ENCODE peak calls at places on chromosomes 16 and 17, in five cellular contexts. One of them, this sample, is unnamed. For H3K9me3, the result is how much of the 10 kb centered on the place peaks cover.

GRCh38 chr17:34252138-34252889 is 2.8 kb upstream of the CCL2 start:
- DNase-seq in tibial artery: peak
- DNase-seq in OCI-LY7: peak
- DNase-seq in Peyer's patch: peak
- DNase-seq in ascending aorta: peak
- DNase-seq in this sample: peak

GRCh38 chr16:6160303-6160702 is 1062.7 kb upstream of the EEF2KMT start:
- DNase-seq in tibial artery: no peak
- DNase-seq in Peyer's patch: no peak
- DNase-seq in ascending aorta: no peak
- DNase-seq in OCI-LY7: no peak
- DNase-seq in this sample: no peak

GRCh38 chr17:79911430-79912399 is 72.5 kb upstream of the CBX4 start:
- DNase-seq in ascending aorta: no peak
- DNase-seq in OCI-LY7: no peak
- DNase-seq in Peyer's patch: no peak
- DNase-seq in tibial artery: no peak
- DNase-seq in this sample: no peak

GRCh38 chr17:1203111-1203966 is 23.6 kb upstream of the ABR start:
- DNase-seq in tibial artery: peak
- DNase-seq in ascending aorta: peak
- DNase-seq in OCI-LY7: peak
- DNase-seq in Peyer's patch: peak
- DNase-seq in this sample: peak

GRCh38 chr17:18323007-18323406 is 7.9 kb downstream of the SMCR8 start:
- DNase-seq in Peyer's patch: no peak
- DNase-seq in OCI-LY7: peak
- DNase-seq in ascending aorta: no peak
- DNase-seq in tibial artery: no peak
- DNase-seq in this sample: no peak

GRCh38 chr16:46972971-46973456 is 460 bp downstream of the DNAJA2 start:
- DNase-seq in OCI-LY7: peak
- DNase-seq in Peyer's patch: peak
- DNase-seq in tibial artery: peak
- DNase-seq in ascending aorta: peak
- DNase-seq in this sample: peak

GRCh38 chr17:81394377-81394747 is 895 bp upstream of the BAHCC1 start:
- DNase-seq in OCI-LY7: no peak
- DNase-seq in ascending aorta: no peak
- DNase-seq in tibial artery: no peak
- DNase-seq in Peyer's patch: no peak
- DNase-seq in this sample: no peak

GRCh38 chr16:60641067-60641466 is 1395.2 kb downstream of the CDH8 start:
- DNase-seq in Peyer's patch: no peak
- DNase-seq in ascending aorta: no peak
- DNase-seq in tibial artery: no peak
- DNase-seq in OCI-LY7: no peak
- DNase-seq in this sample: no peak

GRCh38 chr17:55625516-55625915 is 97.1 kb downstream of the TMEM100 start:
- DNase-seq in OCI-LY7: no peak
- DNase-seq in tibial artery: no peak
- DNase-seq in ascending aorta: no peak
- DNase-seq in Peyer's patch: no peak
- DNase-seq in this sample: no peak

GRCh38 chr16:30104492-30104891 is 8.5 kb upstream of the YPEL3 start:
- DNase-seq in OCI-LY7: no peak
- DNase-seq in tibial artery: no peak
- DNase-seq in ascending aorta: no peak
- DNase-seq in Peyer's patch: no peak
- DNase-seq in this sample: peak

GRCh38 chr17:2227025-2227699 is 76.4 kb downstream of the SMG6 start:
- DNase-seq in ascending aorta: peak
- DNase-seq in tibial artery: no peak
- DNase-seq in Peyer's patch: no peak
- DNase-seq in OCI-LY7: no peak
- DNase-seq in this sample: no peak

GRCh38 chr17:72977768-72978417 is 114.6 kb downstream of the SLC39A11 start:
- DNase-seq in OCI-LY7: no peak
- DNase-seq in ascending aorta: no peak
- DNase-seq in Peyer's patch: no peak
- DNase-seq in tibial artery: no peak
- DNase-seq in this sample: no peak

GRCh38 chr17:37759014-37759637 is 14.3 kb upstream of the HNF1B start:
- DNase-seq in Peyer's patch: no peak
- DNase-seq in ascending aorta: no peak
- DNase-seq in tibial artery: no peak
- DNase-seq in OCI-LY7: no peak
- DNase-seq in this sample: no peak

GRCh38 chr17:32487460-32488176 is 825 bp downstream of the CDK5R1 start:
- DNase-seq in ascending aorta: no peak
- DNase-seq in OCI-LY7: no peak
- DNase-seq in tibial artery: no peak
- DNase-seq in Peyer's patch: peak
- DNase-seq in this sample: peak

GRCh38 chr17:57442914-57443571 is 186.7 kb downstream of the MSI2 start:
- DNase-seq in OCI-LY7: peak
- DNase-seq in tibial artery: no peak
- DNase-seq in ascending aorta: peak
- DNase-seq in Peyer's patch: peak
- DNase-seq in this sample: no peak

GRCh38 chr16:31177136-31177535 is 2.8 kb upstream of the FUS start:
- DNase-seq in ascending aorta: no peak
- DNase-seq in tibial artery: no peak
- DNase-seq in Peyer's patch: peak
- DNase-seq in OCI-LY7: peak
- DNase-seq in this sample: peak

GRCh38 chr16:11207646-11208045 is 48.4 kb downstream of the SOCS1 start:
- DNase-seq in tibial artery: no peak
- DNase-seq in OCI-LY7: no peak
- DNase-seq in ascending aorta: no peak
- DNase-seq in Peyer's patch: no peak
- DNase-seq in this sample: no peak

GRCh38 chr16:6160871-6161270 is 1063.3 kb upstream of the EEF2KMT start:
- DNase-seq in OCI-LY7: no peak
- DNase-seq in ascending aorta: no peak
- DNase-seq in tibial artery: no peak
- DNase-seq in Peyer's patch: no peak
- DNase-seq in this sample: no peak

GRCh38 chr16:13401631-13402030 is 500.2 kb downstream of the SHISA9 start:
- DNase-seq in OCI-LY7: no peak
- DNase-seq in ascending aorta: no peak
- DNase-seq in tibial artery: no peak
- DNase-seq in Peyer's patch: no peak
- DNase-seq in this sample: no peak

GRCh38 chr17:49899588-49899987 is 51.7 kb upstream of the TAC4 start:
- DNase-seq in Peyer's patch: no peak
- DNase-seq in tibial artery: no peak
- DNase-seq in OCI-LY7: no peak
- DNase-seq in ascending aorta: no peak
- DNase-seq in this sample: no peak

GRCh38 chr17:73250851-73251640 is 10.6 kb downstream of the CPSF4L start:
- DNase-seq in tibial artery: no peak
- DNase-seq in OCI-LY7: no peak
- DNase-seq in Peyer's patch: no peak
- DNase-seq in ascending aorta: no peak
- DNase-seq in this sample: no peak

GRCh38 chr16:76265434-76266045 is 11.7 kb upstream of the CNTNAP4 start:
- DNase-seq in tibial artery: no peak
- DNase-seq in ascending aorta: no peak
- DNase-seq in Peyer's patch: no peak
- DNase-seq in OCI-LY7: peak
- DNase-seq in this sample: no peak

GRCh38 chr17:72416054-72416691 is 295.4 kb downstream of the SOX9 start:
- DNase-seq in OCI-LY7: no peak
- DNase-seq in Peyer's patch: no peak
- DNase-seq in tibial artery: no peak
- DNase-seq in ascending aorta: no peak
- DNase-seq in this sample: no peak

GRCh38 chr17:2564876-2565275 is 28.6 kb upstream of the PAFAH1B1 start:
- DNase-seq in tibial artery: no peak
- DNase-seq in ascending aorta: no peak
- DNase-seq in OCI-LY7: no peak
- DNase-seq in Peyer's patch: no peak
- DNase-seq in this sample: peak

GRCh38 chr17:47701603-47702002 is 7.6 kb downstream of the TBKBP1 start:
- DNase-seq in ascending aorta: no peak
- DNase-seq in Peyer's patch: no peak
- DNase-seq in OCI-LY7: no peak
- DNase-seq in tibial artery: no peak
- DNase-seq in this sample: peak

GRCh38 chr16:1696863-1697262 is 9.1 kb upstream of the MAPK8IP3 start:
- DNase-seq in tibial artery: no peak
- DNase-seq in ascending aorta: no peak
- DNase-seq in OCI-LY7: no peak
- DNase-seq in Peyer's patch: no peak
- DNase-seq in this sample: no peak

DNA sequence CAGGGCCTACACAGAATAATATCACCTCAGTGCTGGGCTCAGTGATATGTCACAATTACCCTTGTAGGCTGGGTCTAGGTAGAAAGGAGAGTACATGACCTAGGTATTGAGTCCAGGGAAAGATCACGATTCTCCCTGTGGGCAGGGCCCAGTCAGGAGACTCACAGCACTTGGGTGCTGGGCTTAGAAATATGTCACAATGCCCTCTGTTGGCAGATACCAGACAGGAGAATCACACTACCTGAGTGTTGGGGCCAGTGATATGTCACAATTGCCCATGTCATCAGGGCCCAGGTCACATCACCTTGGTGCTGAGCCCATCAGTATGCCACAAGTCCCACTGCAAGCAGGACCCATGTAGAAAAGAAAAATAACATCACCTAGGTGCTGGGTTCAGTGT is 2105.5 kb downstream of the TP53TG3F start:
- DNase-seq in Peyer's patch: no peak
- DNase-seq in ascending aorta: no peak
- DNase-seq in tibial artery: no peak
- DNase-seq in OCI-LY7: no peak
- DNase-seq in this sample: no peak
- H3K9me3 ChIP-seq in Peyer's patch: under half
- H3K9me3 ChIP-seq in ascending aorta: under half
- H3K9me3 ChIP-seq in tibial artery: under half
- H3K9me3 ChIP-seq in OCI-LY7: under half
- H3K9me3 ChIP-seq in this sample: under half

GRCh38 chr16:79598341-79599181 is 2.0 kb downstream of the MAF start:
- DNase-seq in tibial artery: peak
- DNase-seq in ascending aorta: peak
- DNase-seq in OCI-LY7: no peak
- DNase-seq in Peyer's patch: peak
- DNase-seq in this sample: peak
- TF ChIP-seq CTCF in tibial artery: no peak
- TF ChIP-seq CTCF in ascending aorta: no peak
- TF ChIP-seq CTCF in OCI-LY7: no peak
- TF ChIP-seq CTCF in Peyer's patch: no peak
- TF ChIP-seq CTCF in this sample: peak

GRCh38 chr17:26818736-26819135 is 475.2 kb upstream of the WSB1 start:
- DNase-seq in ascending aorta: no peak
- DNase-seq in OCI-LY7: no peak
- DNase-seq in Peyer's patch: no peak
- DNase-seq in tibial artery: no peak
- DNase-seq in this sample: no peak
- H3K9me3 ChIP-seq in ascending aorta: under half
- H3K9me3 ChIP-seq in OCI-LY7: half or more
- H3K9me3 ChIP-seq in Peyer's patch: under half
- H3K9me3 ChIP-seq in tibial artery: under half
- H3K9me3 ChIP-seq in this sample: under half

GRCh38 chr17:75937652-75938051 is 3.2 kb downstream of the FBF1 start:
- DNase-seq in ascending aorta: no peak
- DNase-seq in tibial artery: no peak
- DNase-seq in OCI-LY7: no peak
- DNase-seq in Peyer's patch: no peak
- DNase-seq in this sample: peak

GRCh38 chr17:75942473-75942872 is 1.6 kb upstream of the FBF1 start:
- DNase-seq in Peyer's patch: no peak
- DNase-seq in tibial artery: no peak
- DNase-seq in ascending aorta: no peak
- DNase-seq in OCI-LY7: no peak
- DNase-seq in this sample: no peak

GRCh38 chr17:75945202-75945601 is 4.4 kb upstream of the FBF1 start:
- DNase-seq in Peyer's patch: no peak
- DNase-seq in OCI-LY7: no peak
- DNase-seq in ascending aorta: no peak
- DNase-seq in tibial artery: no peak
- DNase-seq in this sample: no peak

GRCh38 chr17:75941442-75941819 is 589 bp upstream of the FBF1 start:
- DNase-seq in ascending aorta: no peak
- DNase-seq in OCI-LY7: no peak
- DNase-seq in tibial artery: no peak
- DNase-seq in Peyer's patch: no peak
- DNase-seq in this sample: peak

DNA sequence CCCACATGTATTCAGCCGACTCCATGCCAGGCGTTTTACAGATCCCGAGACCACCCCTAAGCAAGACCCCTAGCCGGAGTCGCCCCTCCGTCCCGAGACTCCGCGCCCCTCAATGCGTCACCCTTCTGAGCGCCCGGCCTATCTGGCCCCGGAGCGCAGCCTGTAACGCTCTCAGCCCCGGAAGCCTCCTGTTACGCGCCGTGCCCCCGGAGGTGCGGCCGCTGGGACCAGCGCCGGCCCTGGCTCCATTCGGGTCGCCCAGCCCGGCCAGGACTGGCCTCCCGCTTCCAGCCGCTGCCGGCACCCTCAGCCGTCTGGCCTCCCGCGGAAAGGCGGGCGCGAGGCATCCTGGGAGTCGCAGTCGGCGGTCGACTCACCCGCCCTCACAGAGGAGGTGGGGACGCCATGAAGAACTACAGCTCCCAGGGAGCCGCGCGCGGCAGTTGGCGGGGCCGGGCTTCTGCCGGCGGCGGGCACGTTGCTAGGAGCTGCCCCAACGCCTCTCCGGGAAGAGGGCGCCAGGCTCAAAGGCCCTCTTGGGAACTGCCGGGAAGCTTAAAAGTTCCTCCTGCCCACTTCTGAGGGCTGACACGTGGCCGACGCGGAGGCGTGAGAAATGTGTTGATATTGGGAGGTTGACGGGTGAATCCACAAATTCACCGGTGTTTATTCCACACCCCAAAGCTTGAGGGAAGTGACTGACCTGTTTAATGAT is at the start of gene FBF1:
- DNase-seq in ascending aorta: peak
- DNase-seq in OCI-LY7: peak
- DNase-seq in tibial artery: peak
- DNase-seq in Peyer's patch: peak
- DNase-seq in this sample: peak
- TF ChIP-seq CTCF in ascending aorta: no peak
- TF ChIP-seq CTCF in OCI-LY7: peak
- TF ChIP-seq CTCF in tibial artery: peak
- TF ChIP-seq CTCF in Peyer's patch: peak
- TF ChIP-seq CTCF in this sample: no peak

GRCh38 chr16:35714665-35715064 is 2255.3 kb downstream of the TP53TG3F start:
- DNase-seq in tibial artery: no peak
- DNase-seq in OCI-LY7: no peak
- DNase-seq in Peyer's patch: no peak
- DNase-seq in ascending aorta: no peak
- DNase-seq in this sample: no peak
- H3K9me3 ChIP-seq in tibial artery: under half
- H3K9me3 ChIP-seq in OCI-LY7: under half
- H3K9me3 ChIP-seq in Peyer's patch: under half
- H3K9me3 ChIP-seq in ascending aorta: under half
- H3K9me3 ChIP-seq in this sample: under half